ENCODE peak calls at places on chromosomes 6 and 20, in eight cellular contexts. S is ELF-1; M is fibroblast of lung; J is activated T-helper 9 cell treated with anti-CD3 and anti-CD28 coated beads, Interleukin-2, amount 50 U/mL, for 16 hours; A is Calu3; N is GM12892; I is lung; Q is left colon. P is an unnamed sample.

GRCh38 chr20:61454053-61454452 is 202.0 kb downstream of the CDH4 start:
- DNase-seq in A (no peak), S (no peak), M (no peak), N (no peak), Q (no peak), I (no peak), J (no peak), P (no peak)

GRCh38 chr6:81755536-81755935 is 3.1 kb upstream of the TENT5A start:
- DNase-seq in J (no peak), Q (no peak), A (no peak), I (no peak), M (no peak), S (no peak), N (no peak), P (no peak)

GRCh38 chr20:10761786-10762185 is 88.0 kb upstream of the JAG1 start:
- DNase-seq in I (no peak), A (peak; percentile 28), S (no peak), Q (no peak), J (no peak), N (no peak), M (peak; percentile 62), P (peak; percentile 13)

GRCh38 chr20:12965212-12965879 is 43.4 kb upstream of the SPTLC3 start:
- DNase-seq in M (no peak), A (no peak), J (no peak), N (no peak), Q (no peak), S (no peak), I (no peak), P (no peak)

GRCh38 chr6:79436232-79436631 is 101.0 kb downstream of the LCA5 start:
- DNase-seq in Q (no peak), S (no peak), A (no peak), J (no peak), N (no peak), M (peak; percentile 40), I (no peak), P (no peak)

GRCh38 chr6:6752129-6752528 is 163.6 kb downstream of the LY86 start:
- DNase-seq in N (no peak), M (no peak), S (peak; percentile 57), J (no peak), A (no peak), I (no peak), Q (peak; percentile 33), P (no peak)

GRCh38 chr6:77015350-77015749 is 447.9 kb downstream of the HTR1B start:
- DNase-seq in S (no peak), Q (no peak), N (no peak), J (no peak), M (peak; percentile 26), I (no peak), A (no peak), P (no peak)

GRCh38 chr20:59082077-59082740 is 39.6 kb upstream of the PRELID3B start:
- DNase-seq in Q (no peak), A (no peak), J (no peak), M (peak; percentile 11), N (no peak), I (no peak), S (no peak), P (no peak)

GRCh38 chr20:17694767-17695166 is 5.0 kb upstream of the BANF2 start:
- DNase-seq in A (no peak), M (no peak), Q (no peak), J (no peak), N (no peak), S (no peak), I (no peak), P (no peak)

GRCh38 chr6:144723431-144723830 is 438.3 kb downstream of the UTRN start:
- DNase-seq in A (no peak), N (no peak), I (no peak), J (no peak), Q (no peak), M (no peak), S (no peak), P (no peak)